ENCODE peak calls at places on chromosomes 12 and 14, in nine cellular contexts. O is aorta; W is amygdala; B is ascending aorta; D is PC-3; Y is activated naive CD4-positive, alpha-beta T cell treated with anti-CD3 and anti-CD28 coated beads, Interleukin-2, amount 50 U/mL, for 72 hours; E is stimulated activated CD4-positive, alpha-beta T cell treated with anti-CD3 and anti-CD28 coated beads, Interleukin-15, amount 100 ng/mL, for 1 hour; F is naive thymus-derived CD8-positive, alpha-beta T cell; G is cardiac fibroblast. A is an unnamed sample.

GRCh38 chr14:54606178-54606577 is 39.2 kb downstream of the SAMD4A start:
- DNase-seq in O (peak; percentile 50), W (no peak), B (no peak), D (no peak), Y (no peak), E (no peak), F (no peak), G (no peak), A (no peak)

GRCh38 chr14:26765301-26765700 is 167.5 kb upstream of the NOVA1 start:
- DNase-seq in O (no peak), W (no peak), B (no peak), D (peak; percentile 15), Y (no peak), E (no peak), F (no peak), G (no peak), A (no peak)

GRCh38 chr12:70243510-70244331 is 488 bp downstream of the CNOT2 start:
- DNase-seq in O (peak; percentile 77), W (peak; percentile 74), B (peak; percentile 81), D (peak; percentile 44), Y (peak; percentile 65), E (peak; percentile 50), F (peak; percentile 58), G (peak; percentile 66), A (peak; percentile 64)

GRCh38 chr12:54216580-54217308 is 28.0 kb upstream of the SMUG1 start:
- DNase-seq in O (peak; percentile 81), W (peak; percentile 23), B (peak; percentile 82), D (peak; percentile 88), Y (peak; percentile 78), E (peak; percentile 42), F (peak; percentile 72), G (peak; percentile 85), A (peak; percentile 91)

GRCh38 chr12:15600223-15600935 is 188.8 kb downstream of the EPS8 start:
- DNase-seq in O (no peak), W (no peak), B (no peak), D (peak; percentile 49), Y (no peak), E (no peak), F (no peak), G (peak; percentile 47), A (no peak)

GRCh38 chr14:81591266-81591665 is 57.6 kb upstream of the SEL1L start:
- DNase-seq in O (no peak), W (no peak), B (no peak), D (no peak), Y (no peak), E (no peak), F (no peak), G (no peak), A (no peak)

GRCh38 chr12:6765634-6766581 is at the start of gene PTMS:
- DNase-seq in O (peak; percentile 90), W (peak; percentile 33), B (peak; percentile 93), D (peak; percentile 78), Y (no peak), E (no peak), F (no peak), G (peak; percentile 91), A (peak; percentile 41)

GRCh38 chr12:46219147-46219891 is 49.5 kb downstream of the SLC38A1 start:
- DNase-seq in O (no peak), W (no peak), B (no peak), D (no peak), Y (no peak), E (no peak), F (no peak), G (no peak), A (no peak)

GRCh38 chr12:104285740-104286537 is 17.6 kb upstream of the EID3 start:
- DNase-seq in O (no peak), W (no peak), B (no peak), D (peak; percentile 94), Y (no peak), E (no peak), F (no peak), G (no peak), A (no peak)

GRCh38 chr12:3225796-3226180 is 148.6 kb downstream of the TSPAN9 start:
- DNase-seq in O (no peak), W (no peak), B (no peak), D (no peak), Y (no peak), E (no peak), F (no peak), G (peak; percentile 37), A (no peak)

GRCh38 chr14:21090194-21090939 is 8.1 kb downstream of the ZNF219 start:
- DNase-seq in O (peak; percentile 54), W (no peak), B (no peak), D (no peak), Y (no peak), E (no peak), F (no peak), G (peak; percentile 15), A (no peak)

GRCh38 chr12:113135178-113136127 is at the start of gene RASAL1:
- DNase-seq in O (no peak), W (no peak), B (no peak), D (peak; percentile 44), Y (peak; percentile 81), E (peak; percentile 79), F (peak; percentile 79), G (no peak), A (no peak)

GRCh38 chr14:105168496-105168978 is at the start of gene JAG2:
- DNase-seq in O (no peak), W (peak; percentile 13), B (no peak), D (peak; percentile 61), Y (no peak), E (peak; percentile 36), F (peak; percentile 46), G (no peak), A (no peak)

GRCh38 chr12:58665375-58665774 is 254.9 kb downstream of the LRIG3 start:
- DNase-seq in O (no peak), W (no peak), B (no peak), D (no peak), Y (no peak), E (no peak), F (no peak), G (no peak), A (no peak)

GRCh38 chr12:6336079-6336858 is 5.6 kb downstream of the TNFRSF1A start:
- DNase-seq in O (peak; percentile 97), W (peak; percentile 61), B (peak; percentile 97), D (peak; percentile 97), Y (peak; percentile 74), E (peak; percentile 42), F (peak; percentile 27), G (peak; percentile 100), A (peak; percentile 89)

GRCh38 chr14:69096766-69097475 is 56.0 kb downstream of the DCAF5 start:
- DNase-seq in O (no peak), W (no peak), B (no peak), D (no peak), Y (no peak), E (no peak), F (no peak), G (peak; percentile 43), A (no peak)

GRCh38 chr14:36657409-36658090 is 4.1 kb upstream of the PAX9 start:
- DNase-seq in O (peak; percentile 38), W (no peak), B (no peak), D (peak; percentile 51), Y (no peak), E (no peak), F (no peak), G (no peak), A (no peak)

GRCh38 chr14:50012644-50013043 is 103.7 kb downstream of the VCPKMT start:
- DNase-seq in O (no peak), W (no peak), B (no peak), D (peak; percentile 33), Y (no peak), E (no peak), F (no peak), G (peak; percentile 58), A (no peak)

GRCh38 chr12:32891956-32892355 is 4.6 kb downstream of the PKP2 start:
- DNase-seq in O (no peak), W (no peak), B (no peak), D (peak; percentile 33), Y (no peak), E (no peak), F (no peak), G (peak; percentile 60), A (no peak)

GRCh38 chr14:71474866-71475265 is 457.4 kb upstream of the RGS6 start:
- DNase-seq in O (no peak), W (no peak), B (no peak), D (no peak), Y (no peak), E (no peak), F (no peak), G (no peak), A (no peak)

GRCh38 chr12:91222746-91223145 is 40.1 kb upstream of the DCN start:
- DNase-seq in O (no peak), W (no peak), B (no peak), D (peak; percentile 48), Y (no peak), E (no peak), F (no peak), G (peak; percentile 88), A (no peak)

GRCh38 chr12:119024226-119024810 is 43.0 kb downstream of the SRRM4 start:
- DNase-seq in O (no peak), W (no peak), B (no peak), D (no peak), Y (no peak), E (no peak), F (no peak), G (no peak), A (no peak)

GRCh38 chr14:79037593-79037992 is 867.4 kb downstream of the NRXN3 start:
- DNase-seq in O (no peak), W (no peak), B (no peak), D (no peak), Y (no peak), E (no peak), F (no peak), G (no peak), A (no peak)

GRCh38 chr14:73240816-73241480 is 3.6 kb downstream of the PAPLN start:
- DNase-seq in O (peak; percentile 61), W (no peak), B (peak; percentile 56), D (no peak), Y (peak; percentile 4), E (no peak), F (no peak), G (no peak), A (peak; percentile 28)

GRCh38 chr12:96516472-96517417 is 27.4 kb downstream of the CFAP54 start:
- DNase-seq in O (peak; percentile 82), W (peak; percentile 1), B (peak; percentile 82), D (peak; percentile 91), Y (peak; percentile 70), E (peak; percentile 73), F (peak; percentile 70), G (peak; percentile 91), A (peak; percentile 77)

GRCh38 chr12:71208053-71208685 is 50.4 kb upstream of the TSPAN8 start:
- DNase-seq in O (no peak), W (no peak), B (no peak), D (peak; percentile 25), Y (no peak), E (no peak), F (no peak), G (peak; percentile 10), A (no peak)

GRCh38 chr12:67431436-67432049 is 162.4 kb downstream of the CAND1 start:
- DNase-seq in O (no peak), W (no peak), B (no peak), D (no peak), Y (no peak), E (no peak), F (no peak), G (peak; percentile 65), A (no peak)

GRCh38 chr14:52789118-52789517 is 2.3 kb downstream of the GNPNAT1 start:
- DNase-seq in O (no peak), W (no peak), B (no peak), D (no peak), Y (no peak), E (no peak), F (no peak), G (no peak), A (no peak)

GRCh38 chr12:5581616-5582367 is 149.9 kb downstream of the NTF3 start:
- DNase-seq in O (no peak), W (no peak), B (no peak), D (no peak), Y (no peak), E (no peak), F (no peak), G (no peak), A (no peak)

GRCh38 chr12:2804390-2805145 is 7.9 kb upstream of the ITFG2 start:
- DNase-seq in O (peak; percentile 79), W (no peak), B (peak; percentile 69), D (peak; percentile 15), Y (no peak), E (no peak), F (no peak), G (peak; percentile 70), A (peak; percentile 65)

GRCh38 chr12:47745485-47746041 is 13.1 kb downstream of the RAPGEF3 start:
- DNase-seq in O (no peak), W (no peak), B (no peak), D (no peak), Y (no peak), E (no peak), F (no peak), G (no peak), A (no peak)

A was measured in pons.